ENCODE peak calls at places on chromosomes 7 and 10, in ten cellular contexts. X, T, D, Y, U, G, B, L, V and H are unnamed samples.

GRCh38 chr10:6201511-6201975 is 1.2 kb upstream of the PFKFB3 start:
- DNase-seq in X (peak), T (peak), D (no peak), Y (peak), U (no peak), G (peak), B (no peak), L (peak), V (no peak), H (peak)

GRCh38 chr10:123565691-123566660 is 100.2 kb upstream of the GPR26 start:
- DNase-seq in X (no peak), T (no peak), D (no peak), Y (no peak), U (no peak), G (no peak), B (peak), L (no peak), V (no peak), H (no peak)

GRCh38 chr7:151550601-151551286 is 31.0 kb upstream of the RHEB start:
- DNase-seq in X (no peak), T (peak), D (no peak), Y (no peak), U (peak), G (no peak), B (peak), L (no peak), V (peak), H (no peak)

GRCh38 chr7:42940985-42941847 is 9.0 kb downstream of the MRPL32 start:
- DNase-seq in X (peak), T (peak), D (peak), Y (peak), U (peak), G (peak), B (peak), L (peak), V (peak), H (peak)

GRCh38 chr10:13681095-13681494 is 94.3 kb downstream of the PRPF18 start:
- DNase-seq in X (no peak), T (peak), D (no peak), Y (no peak), U (no peak), G (no peak), B (no peak), L (no peak), V (no peak), H (no peak)

GRCh38 chr7:156194813-156195212 is 382.6 kb upstream of the SHH start:
- DNase-seq in X (no peak), T (peak), D (no peak), Y (no peak), U (no peak), G (no peak), B (no peak), L (no peak), V (no peak), H (no peak)

GRCh38 chr10:97542169-97543024 is 30.2 kb upstream of the ANKRD2 start:
- DNase-seq in X (no peak), T (no peak), D (peak), Y (no peak), U (peak), G (no peak), B (no peak), L (peak), V (peak), H (peak)

GRCh38 chr10:21398549-21399345 is 126.7 kb downstream of the SKIDA1 start:
- DNase-seq in X (no peak), T (no peak), D (no peak), Y (no peak), U (no peak), G (no peak), B (no peak), L (no peak), V (peak), H (no peak)

GRCh38 chr10:116905845-116906210 is 56.5 kb downstream of the ENO4 start:
- DNase-seq in X (no peak), T (no peak), D (no peak), Y (no peak), U (no peak), G (no peak), B (no peak), L (no peak), V (no peak), H (no peak)

GRCh38 chr10:89981891-89982290 is 280.5 kb downstream of the KIF20B start:
- DNase-seq in X (no peak), T (no peak), D (no peak), Y (no peak), U (peak), G (no peak), B (no peak), L (no peak), V (no peak), H (no peak)

GRCh38 chr7:803243-803635 is 29.0 kb upstream of the SUN1 start:
- DNase-seq in X (no peak), T (no peak), D (no peak), Y (no peak), U (no peak), G (no peak), B (no peak), L (no peak), V (no peak), H (no peak)